ENCODE peak calls at places on chromosomes 5 and 9, in four cellular contexts. X, W, S and L are unnamed samples.

GRCh38 chr9:2178034-2178734 is 163.0 kb downstream of the SMARCA2 start:
- DNase-seq in X (no peak), W (no peak), S (no peak), L (peak)

GRCh38 chr9:36151306-36152210 is 15.0 kb downstream of the GLIPR2 start:
- DNase-seq in X (peak), W (no peak), S (peak), L (peak)

GRCh38 chr5:135541969-135542502 is 6.3 kb upstream of the NEUROG1 start:
- DNase-seq in X (no peak), W (no peak), S (no peak), L (no peak)

GRCh38 chr5:159642379-159642778 is 273.9 kb upstream of the ADRA1B start:
- DNase-seq in X (peak), W (no peak), S (no peak), L (no peak)

GRCh38 chr5:120872292-120872691 is 408.2 kb downstream of the PRR16 start:
- DNase-seq in X (no peak), W (no peak), S (no peak), L (no peak)

GRCh38 chr5:33433303-33434255 is 7.2 kb upstream of the TARS1 start:
- DNase-seq in X (no peak), W (no peak), S (peak), L (no peak)

GRCh38 chr9:87107072-87107471 is 159.8 kb upstream of the GAS1 start:
- DNase-seq in X (peak), W (no peak), S (peak), L (peak)

GRCh38 chr5:172180936-172181335 is 7.1 kb downstream of the STK10 start:
- DNase-seq in X (no peak), W (no peak), S (no peak), L (peak)

GRCh38 chr9:97307500-97308163 is at the start of gene CCDC180:
- DNase-seq in X (no peak), W (no peak), S (peak), L (peak)

GRCh38 chr5:82639393-82640144 is 361.4 kb upstream of the RPS23 start:
- DNase-seq in X (peak), W (no peak), S (peak), L (no peak)

GRCh38 chr5:107268241-107268640 is 402.5 kb downstream of the EFNA5 start:
- DNase-seq in X (no peak), W (no peak), S (peak), L (no peak)

GRCh38 chr9:68970150-68970549 is 43.8 kb downstream of the PRKACG start:
- DNase-seq in X (no peak), W (no peak), S (no peak), L (no peak)

GRCh38 chr9:135657416-135657815 is 5.7 kb upstream of the LCN9 start:
- DNase-seq in X (no peak), W (no peak), S (no peak), L (no peak)
- H3K4me3 ChIP-seq in X (no peak), W (no peak), S (no peak), L (no peak)

GRCh38 chr9:96082516-96083232 is 207.2 kb downstream of the ERCC6L2 start:
- DNase-seq in X (no peak), W (no peak), S (no peak), L (no peak)

GRCh38 chr9:96080364-96080763 is 204.9 kb downstream of the ERCC6L2 start:
- DNase-seq in X (peak), W (peak), S (no peak), L (peak)

GRCh38 chr9:96079816-96080215 is 204.3 kb downstream of the ERCC6L2 start:
- DNase-seq in X (no peak), W (no peak), S (no peak), L (no peak)

GRCh38 chr9:96075757-96076156 is 200.3 kb downstream of the ERCC6L2 start:
- DNase-seq in X (no peak), W (no peak), S (no peak), L (no peak)

GRCh38 chr9:96078866-96079505 is 203.5 kb downstream of the ERCC6L2 start:
- DNase-seq in X (no peak), W (no peak), S (no peak), L (no peak)
- TF ChIP-seq CTCF in X (peak), W (no peak), S (no peak), L (no peak)

GRCh38 chr9:121373401-121373769 is 3.3 kb upstream of the STOM start:
- DNase-seq in X (no peak), W (no peak), S (no peak), L (peak)
- H3K4me3 ChIP-seq in X (peak), W (no peak), S (no peak), L (no peak)

GRCh38 chr9:77864096-77864889 is 167.3 kb downstream of the GNAQ start:
- DNase-seq in X (no peak), W (no peak), S (no peak), L (no peak)
- TF ChIP-seq CTCF in X (no peak), W (no peak), S (no peak), L (no peak)

DNA sequence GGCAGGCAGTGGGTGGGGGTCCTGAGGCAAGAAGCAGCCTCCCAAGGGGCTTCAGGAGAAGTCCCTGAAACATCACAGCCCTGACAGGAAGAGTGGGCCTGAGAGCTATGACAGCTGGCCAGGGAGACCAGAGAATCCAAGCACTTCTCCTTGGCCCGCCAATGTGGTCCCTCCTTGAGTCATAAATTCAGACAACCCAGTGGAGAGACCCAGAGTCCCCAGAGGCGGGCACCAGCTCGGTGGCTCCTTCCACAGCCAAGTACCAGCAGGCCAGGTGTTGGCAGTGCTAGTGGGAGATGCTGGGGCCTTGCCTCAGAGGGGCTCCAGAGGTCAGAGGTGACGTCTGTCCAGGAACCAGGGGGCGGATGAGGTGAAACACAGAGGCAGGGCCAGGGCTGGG is 1.6 kb upstream of the DOK3 start:
- DNase-seq in X (no peak), W (no peak), S (no peak), L (no peak)
- H3K4me3 ChIP-seq in X (no peak), W (no peak), S (no peak), L (no peak)

GRCh38 chr5:11455505-11455904 is 448.7 kb downstream of the CTNND2 start:
- DNase-seq in X (no peak), W (no peak), S (no peak), L (no peak)
- TF ChIP-seq CTCF in X (no peak), W (no peak), S (no peak), L (no peak)

GRCh38 chr5:150781706-150782614 is 3.4 kb downstream of the SMIM3 start:
- DNase-seq in X (peak), W (peak), S (peak), L (peak)
- H3K4me3 ChIP-seq in X (no peak), W (peak), S (peak), L (no peak)

GRCh38 chr5:126368239-126368812 is 54.9 kb upstream of the GRAMD2B start:
- DNase-seq in X (peak), W (no peak), S (no peak), L (peak)

GRCh38 chr5:126369083-126369482 is 54.1 kb upstream of the GRAMD2B start:
- DNase-seq in X (no peak), W (no peak), S (no peak), L (no peak)

GRCh38 chr5:126369995-126370731 is 53.0 kb upstream of the GRAMD2B start:
- DNase-seq in X (peak), W (no peak), S (peak), L (peak)

GRCh38 chr5:126373621-126374416 is 49.4 kb upstream of the GRAMD2B start:
- DNase-seq in X (peak), W (no peak), S (peak), L (no peak)

GRCh38 chr5:126370796-126371718 is 52.2 kb upstream of the GRAMD2B start:
- DNase-seq in X (peak), W (no peak), S (peak), L (peak)
- TF ChIP-seq CTCF in X (peak), W (no peak), S (no peak), L (no peak)